ENCODE peak calls at places on chromosomes 1 and 21, in seven cellular contexts. One of them, this sample, is unnamed.

GRCh38 chr1:231172411-231172810 is 10.6 kb downstream of the TRIM67 start:
- DNase-seq in PC-3: peak; percentile 43
- DNase-seq in AG04450: no peak
- DNase-seq in mesenchymal stem cell: no peak
- DNase-seq in Panc1: no peak
- DNase-seq in cardiac fibroblast: no peak
- DNase-seq in cardiac muscle cell: no peak
- DNase-seq in this sample: no peak

GRCh38 chr1:227886993-227887696 is 60.6 kb downstream of the WNT9A start:
- DNase-seq in PC-3: no peak
- DNase-seq in AG04450: peak; percentile 30
- DNase-seq in mesenchymal stem cell: peak; percentile 45
- DNase-seq in Panc1: no peak
- DNase-seq in cardiac fibroblast: peak; percentile 47
- DNase-seq in cardiac muscle cell: peak; percentile 81
- DNase-seq in this sample: peak; percentile 11

GRCh38 chr1:204793259-204793658 is 77.4 kb upstream of the NFASC start:
- DNase-seq in PC-3: no peak
- DNase-seq in AG04450: no peak
- DNase-seq in mesenchymal stem cell: no peak
- DNase-seq in Panc1: no peak
- DNase-seq in cardiac fibroblast: no peak
- DNase-seq in cardiac muscle cell: no peak
- DNase-seq in this sample: no peak

GRCh38 chr1:161502641-161503393 is 2.4 kb upstream of the FCGR2A start:
- DNase-seq in PC-3: peak; percentile 71
- DNase-seq in AG04450: no peak
- DNase-seq in mesenchymal stem cell: peak; percentile 54
- DNase-seq in Panc1: no peak
- DNase-seq in cardiac fibroblast: peak; percentile 30
- DNase-seq in cardiac muscle cell: peak; percentile 60
- DNase-seq in this sample: no peak

GRCh38 chr1:229942508-229942907 is 124.5 kb upstream of the GALNT2 start:
- DNase-seq in PC-3: no peak
- DNase-seq in AG04450: no peak
- DNase-seq in mesenchymal stem cell: no peak
- DNase-seq in Panc1: no peak
- DNase-seq in cardiac fibroblast: no peak
- DNase-seq in cardiac muscle cell: no peak
- DNase-seq in this sample: no peak

GRCh38 chr1:203161175-203161574 is 14.5 kb downstream of the MYBPH start:
- DNase-seq in PC-3: no peak
- DNase-seq in AG04450: no peak
- DNase-seq in mesenchymal stem cell: no peak
- DNase-seq in Panc1: no peak
- DNase-seq in cardiac fibroblast: no peak
- DNase-seq in cardiac muscle cell: no peak
- DNase-seq in this sample: no peak

GRCh38 chr1:48767957-48768510 is 8.7 kb downstream of the BEND5 start:
- DNase-seq in PC-3: no peak
- DNase-seq in AG04450: no peak
- DNase-seq in mesenchymal stem cell: peak; percentile 10
- DNase-seq in Panc1: no peak
- DNase-seq in cardiac fibroblast: no peak
- DNase-seq in cardiac muscle cell: no peak
- DNase-seq in this sample: no peak

GRCh38 chr1:189431437-189431836 is 1046.2 kb downstream of the BRINP3 start:
- DNase-seq in PC-3: peak; percentile 4
- DNase-seq in AG04450: no peak
- DNase-seq in mesenchymal stem cell: no peak
- DNase-seq in Panc1: no peak
- DNase-seq in cardiac fibroblast: peak; percentile 61
- DNase-seq in cardiac muscle cell: peak; percentile 50
- DNase-seq in this sample: peak; percentile 14

GRCh38 chr1:3614755-3615742 is 3.7 kb upstream of the MEGF6 start:
- DNase-seq in PC-3: peak; percentile 67
- DNase-seq in AG04450: no peak
- DNase-seq in mesenchymal stem cell: peak; percentile 14
- DNase-seq in Panc1: peak; percentile 17
- DNase-seq in cardiac fibroblast: no peak
- DNase-seq in cardiac muscle cell: no peak
- DNase-seq in this sample: no peak

GRCh38 chr1:12552111-12552888 is 65.7 kb downstream of the DHRS3 start:
- DNase-seq in PC-3: no peak
- DNase-seq in AG04450: no peak
- DNase-seq in mesenchymal stem cell: no peak
- DNase-seq in Panc1: no peak
- DNase-seq in cardiac fibroblast: no peak
- DNase-seq in cardiac muscle cell: no peak
- DNase-seq in this sample: no peak

GRCh38 chr1:46102769-46103476 is 29.5 kb downstream of the PIK3R3 start:
- DNase-seq in PC-3: peak; percentile 75
- DNase-seq in AG04450: no peak
- DNase-seq in mesenchymal stem cell: no peak
- DNase-seq in Panc1: no peak
- DNase-seq in cardiac fibroblast: no peak
- DNase-seq in cardiac muscle cell: no peak
- DNase-seq in this sample: no peak

GRCh38 chr1:100440075-100440809 is 87.9 kb downstream of the CDC14A start:
- DNase-seq in PC-3: no peak
- DNase-seq in AG04450: no peak
- DNase-seq in mesenchymal stem cell: no peak
- DNase-seq in Panc1: no peak
- DNase-seq in cardiac fibroblast: no peak
- DNase-seq in cardiac muscle cell: no peak
- DNase-seq in this sample: no peak

GRCh38 chr1:73887412-73887811 is 310.6 kb downstream of the LRRIQ3 start:
- DNase-seq in PC-3: no peak
- DNase-seq in AG04450: no peak
- DNase-seq in mesenchymal stem cell: no peak
- DNase-seq in Panc1: no peak
- DNase-seq in cardiac fibroblast: no peak
- DNase-seq in cardiac muscle cell: no peak
- DNase-seq in this sample: no peak

GRCh38 chr1:45617618-45618017 is 6.2 kb downstream of the CCDC17 start:
- DNase-seq in PC-3: peak; percentile 41
- DNase-seq in AG04450: no peak
- DNase-seq in mesenchymal stem cell: peak; percentile 58
- DNase-seq in Panc1: no peak
- DNase-seq in cardiac fibroblast: peak; percentile 23
- DNase-seq in cardiac muscle cell: peak; percentile 30
- DNase-seq in this sample: peak; percentile 34

GRCh38 chr21:42248241-42248640 is 29.3 kb downstream of the ABCG1 start:
- DNase-seq in PC-3: no peak
- DNase-seq in AG04450: no peak
- DNase-seq in mesenchymal stem cell: no peak
- DNase-seq in Panc1: no peak
- DNase-seq in cardiac fibroblast: no peak
- DNase-seq in cardiac muscle cell: no peak
- DNase-seq in this sample: no peak

GRCh38 chr1:25914074-25914995 is 8.1 kb upstream of the STMN1 start:
- DNase-seq in PC-3: no peak
- DNase-seq in AG04450: no peak
- DNase-seq in mesenchymal stem cell: no peak
- DNase-seq in Panc1: no peak
- DNase-seq in cardiac fibroblast: peak; percentile 24
- DNase-seq in cardiac muscle cell: no peak
- DNase-seq in this sample: no peak

DNA sequence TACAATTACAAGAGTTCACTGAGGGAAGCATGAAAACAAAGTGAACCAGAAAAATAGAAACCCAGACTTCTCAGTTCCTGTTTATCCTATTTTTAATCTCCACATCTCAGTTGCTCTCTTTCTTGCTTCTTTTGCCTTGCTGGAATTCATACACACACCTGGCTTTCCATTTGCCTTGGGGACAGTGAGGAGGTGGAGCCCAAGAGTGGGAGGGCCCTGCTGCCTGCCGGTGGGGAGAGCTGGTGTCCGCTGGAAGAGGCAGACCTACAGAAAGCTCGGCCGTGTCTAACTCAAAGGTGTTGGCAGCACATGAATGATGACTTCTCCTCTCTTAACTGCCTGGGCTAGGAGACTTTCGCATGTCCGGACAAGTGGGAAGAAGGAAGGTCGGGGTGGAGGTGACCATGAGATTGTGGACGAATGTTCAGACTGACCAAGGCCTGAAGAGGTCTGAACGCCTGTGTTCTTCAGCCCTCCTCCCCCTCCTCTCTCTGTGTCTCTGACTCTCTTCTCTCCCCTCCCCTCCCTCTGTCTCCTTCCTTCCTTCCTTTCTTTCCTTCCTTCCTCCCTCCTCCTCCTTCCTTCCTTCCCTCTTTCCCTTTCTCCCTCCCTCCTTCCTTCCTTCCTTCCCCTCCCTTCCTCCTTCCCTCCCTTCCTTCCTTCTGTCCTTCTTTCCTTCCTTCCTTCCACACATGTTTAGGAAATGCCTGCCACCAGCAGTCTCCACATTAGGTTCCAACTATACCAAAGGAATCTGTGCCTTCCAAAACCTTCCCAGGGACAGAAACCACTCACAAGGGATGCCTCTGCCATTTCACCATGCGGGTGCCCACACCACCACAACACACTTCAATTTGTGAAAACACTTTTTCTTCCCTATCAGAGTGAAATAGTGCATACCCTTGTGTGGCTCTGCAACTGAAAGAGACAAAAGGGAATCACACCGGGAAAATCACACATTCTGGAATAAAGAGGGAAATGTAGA is 157.3 kb upstream of the RUNX1 start:
- DNase-seq in PC-3: no peak
- DNase-seq in AG04450: no peak
- DNase-seq in mesenchymal stem cell: no peak
- DNase-seq in Panc1: no peak
- DNase-seq in cardiac fibroblast: no peak
- DNase-seq in cardiac muscle cell: no peak
- DNase-seq in this sample: no peak
- H3K4me3 ChIP-seq in PC-3: no peak overlapping the region
- H3K4me3 ChIP-seq in AG04450: no peak overlapping the region
- H3K4me3 ChIP-seq in mesenchymal stem cell: no peak overlapping the region
- H3K4me3 ChIP-seq in Panc1: no peak overlapping the region
- H3K4me3 ChIP-seq in cardiac fibroblast: no peak overlapping the region
- H3K4me3 ChIP-seq in cardiac muscle cell: no peak overlapping the region
- H3K4me3 ChIP-seq in this sample: no peak overlapping the region

GRCh38 chr1:180597520-180597919 is 34.3 kb upstream of the XPR1 start:
- DNase-seq in PC-3: no peak
- DNase-seq in AG04450: no peak
- DNase-seq in mesenchymal stem cell: no peak
- DNase-seq in Panc1: no peak
- DNase-seq in cardiac fibroblast: no peak
- DNase-seq in cardiac muscle cell: no peak
- DNase-seq in this sample: no peak

GRCh38 chr1:180601512-180601911 is 30.3 kb upstream of the XPR1 start:
- DNase-seq in PC-3: no peak
- DNase-seq in AG04450: no peak
- DNase-seq in mesenchymal stem cell: no peak
- DNase-seq in Panc1: no peak
- DNase-seq in cardiac fibroblast: peak; percentile 12
- DNase-seq in cardiac muscle cell: no peak
- DNase-seq in this sample: no peak

GRCh38 chr1:180600301-180600700 is 31.5 kb upstream of the XPR1 start:
- DNase-seq in PC-3: no peak
- DNase-seq in AG04450: no peak
- DNase-seq in mesenchymal stem cell: no peak
- DNase-seq in Panc1: no peak
- DNase-seq in cardiac fibroblast: no peak
- DNase-seq in cardiac muscle cell: no peak
- DNase-seq in this sample: no peak

GRCh38 chr1:180595966-180596365 is 35.9 kb upstream of the XPR1 start:
- DNase-seq in PC-3: no peak
- DNase-seq in AG04450: no peak
- DNase-seq in mesenchymal stem cell: no peak
- DNase-seq in Panc1: no peak
- DNase-seq in cardiac fibroblast: no peak
- DNase-seq in cardiac muscle cell: no peak
- DNase-seq in this sample: no peak

DNA sequence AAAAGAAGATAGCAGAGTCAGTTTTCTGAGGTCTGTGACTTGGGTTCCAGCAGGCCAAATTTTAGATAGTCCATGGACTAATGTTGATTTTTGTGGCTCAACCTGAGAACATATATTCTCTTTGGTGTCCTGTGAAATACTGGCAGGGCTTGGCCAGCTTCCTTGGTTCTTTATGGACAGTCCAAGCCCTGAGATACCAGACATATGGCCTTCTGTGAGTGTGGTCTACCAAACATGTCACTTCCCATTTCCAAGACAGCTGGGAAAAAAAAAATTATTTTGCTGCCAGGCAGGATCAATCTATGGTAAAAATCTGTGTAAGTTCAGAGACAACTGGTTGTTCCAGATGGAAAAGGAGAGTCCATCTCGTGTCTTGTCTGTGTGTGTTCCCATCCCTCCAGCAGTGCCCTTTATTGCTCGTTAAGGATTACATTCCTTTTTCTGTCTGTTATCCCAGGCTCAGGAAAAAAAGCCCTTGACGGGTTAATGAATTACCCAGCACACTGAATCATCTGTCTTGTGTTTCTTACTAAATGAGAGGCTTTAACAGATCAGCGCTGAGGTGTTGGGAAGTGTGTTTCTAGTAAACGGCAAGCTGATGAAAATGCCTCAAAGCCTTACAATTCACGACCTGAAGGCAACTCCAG is 33.4 kb upstream of the XPR1 start:
- DNase-seq in PC-3: no peak
- DNase-seq in AG04450: no peak
- DNase-seq in mesenchymal stem cell: no peak
- DNase-seq in Panc1: no peak
- DNase-seq in cardiac fibroblast: no peak
- DNase-seq in cardiac muscle cell: no peak
- DNase-seq in this sample: no peak
- H3K4me3 ChIP-seq in PC-3: no peak overlapping the region
- H3K4me3 ChIP-seq in AG04450: no peak overlapping the region
- H3K4me3 ChIP-seq in mesenchymal stem cell: no peak overlapping the region
- H3K4me3 ChIP-seq in Panc1: no peak overlapping the region
- H3K4me3 ChIP-seq in cardiac fibroblast: no peak overlapping the region
- H3K4me3 ChIP-seq in cardiac muscle cell: no peak overlapping the region
- H3K4me3 ChIP-seq in this sample: no peak overlapping the region

DNA sequence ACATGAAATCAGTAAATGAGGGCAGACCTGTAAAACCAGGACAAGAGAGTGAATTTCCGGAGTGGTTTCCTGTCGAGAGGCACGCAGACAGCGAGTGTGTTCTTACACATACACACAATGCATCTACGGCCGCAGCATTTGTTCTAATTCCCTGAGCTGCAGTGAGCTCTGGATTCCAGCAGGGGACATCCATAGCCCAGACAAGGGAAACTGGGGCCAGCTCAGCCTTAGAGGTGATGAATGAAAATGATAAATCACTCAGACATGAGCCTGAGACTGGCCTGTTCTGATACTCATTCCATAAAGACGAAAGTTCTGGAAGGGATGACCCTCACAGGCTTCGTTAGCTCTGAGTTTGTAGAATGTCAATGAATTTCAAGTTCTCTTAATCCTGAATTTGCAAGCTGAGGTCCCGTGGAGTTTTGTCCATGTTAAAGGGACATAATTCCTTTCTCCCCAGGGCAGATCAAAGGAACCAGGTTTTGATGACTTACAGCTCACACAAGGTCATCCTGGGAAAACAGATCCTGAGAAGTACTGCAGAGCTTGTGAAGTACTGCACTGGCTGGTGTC is 207.9 kb upstream of the C1orf87 start:
- DNase-seq in PC-3: peak; percentile 85
- DNase-seq in AG04450: no peak
- DNase-seq in mesenchymal stem cell: peak; percentile 51
- DNase-seq in Panc1: peak; percentile 43
- DNase-seq in cardiac fibroblast: peak; percentile 84
- DNase-seq in cardiac muscle cell: peak; percentile 88
- DNase-seq in this sample: peak; percentile 84
- H3K4me3 ChIP-seq in PC-3: no peak overlapping the region
- H3K4me3 ChIP-seq in AG04450: no peak overlapping the region
- H3K4me3 ChIP-seq in mesenchymal stem cell: no peak overlapping the region
- H3K4me3 ChIP-seq in Panc1: no peak overlapping the region
- H3K4me3 ChIP-seq in cardiac fibroblast: no peak overlapping the region
- H3K4me3 ChIP-seq in cardiac muscle cell: no peak overlapping the region
- H3K4me3 ChIP-seq in this sample: no peak overlapping the region

GRCh38 chr1:83998205-83998598 is 730 bp downstream of the TTLL7 start:
- DNase-seq in PC-3: no peak
- DNase-seq in AG04450: no peak
- DNase-seq in mesenchymal stem cell: no peak
- DNase-seq in Panc1: no peak
- DNase-seq in cardiac fibroblast: peak; percentile 35
- DNase-seq in cardiac muscle cell: peak; percentile 40
- DNase-seq in this sample: no peak
- H3K4me3 ChIP-seq in PC-3: peak overlapping the region; percentile 91
- H3K4me3 ChIP-seq in AG04450: peak overlapping the region; percentile 83
- H3K4me3 ChIP-seq in mesenchymal stem cell: peak overlapping the region; percentile 83
- H3K4me3 ChIP-seq in Panc1: peak overlapping the region; percentile 70
- H3K4me3 ChIP-seq in cardiac fibroblast: peak overlapping the region; percentile 86
- H3K4me3 ChIP-seq in cardiac muscle cell: peak overlapping the region; percentile 84
- H3K4me3 ChIP-seq in this sample: peak overlapping the region; percentile 89

This sample was measured in foreskin fibroblast.